ENCODE peak calls at places on chromosomes 11 and 22, in seven cellular contexts. W is Panc1, Q is suprapubic skin, D is spleen, E is sigmoid colon, P is HepG2, T is GM23338. B is an unnamed sample.

GRCh38 chr11:70483077-70483861 is 84.9 kb downstream of the CTTN start:
- DNase-seq in W (peak; percentile 58), T (peak; percentile 43), D (no peak), E (no peak), P (no peak), Q (no peak), B (no peak)

GRCh38 chr11:126816655-126817054 is 183.9 kb downstream of the KIRREL3 start:
- DNase-seq in Q (no peak), T (no peak), P (no peak), D (no peak), W (no peak), E (no peak), B (no peak)

GRCh38 chr22:26646158-26646557 is 11.2 kb upstream of the MIAT start:
- DNase-seq in W (no peak), P (no peak), Q (no peak), T (no peak), E (no peak), D (no peak), B (no peak)

GRCh38 chr22:41589260-41589600 is 410 bp downstream of the PMM1 start:
- DNase-seq in P (no peak), Q (no peak), W (no peak), D (no peak), T (peak; percentile 60), E (peak; percentile 75), B (no peak)

GRCh38 chr11:1796297-1797011 is 32.7 kb upstream of the CTSD start:
- DNase-seq in P (no peak), E (no peak), W (no peak), D (no peak), Q (no peak), T (peak; percentile 50), B (peak; percentile 27)

GRCh38 chr11:109026891-109027489 is 362.1 kb downstream of the DDX10 start:
- DNase-seq in Q (no peak), P (no peak), W (no peak), T (no peak), E (no peak), D (no peak), B (no peak)

GRCh38 chr11:111155021-111155420 is 90.5 kb upstream of the POU2AF2 start:
- DNase-seq in W (no peak), Q (no peak), D (no peak), E (no peak), T (no peak), P (no peak), B (no peak)

GRCh38 chr22:48440176-48440575 is 1387.5 kb downstream of the BRD1 start:
- DNase-seq in W (no peak), E (no peak), D (no peak), T (no peak), P (no peak), Q (no peak), B (no peak)

GRCh38 chr22:27774200-27774599 is 27.4 kb downstream of the MN1 start:
- DNase-seq in P (no peak), T (no peak), Q (no peak), D (no peak), W (no peak), E (no peak), B (no peak)

GRCh38 chr11:59221438-59221837 is 8.7 kb upstream of the MPEG1 start:
- DNase-seq in D (no peak), Q (no peak), P (no peak), W (no peak), T (no peak), E (no peak), B (no peak)

GRCh38 chr22:39215430-39216142 is 29.2 kb downstream of the PDGFB start:
- DNase-seq in W (no peak), P (no peak), T (peak; percentile 76), E (peak; percentile 29), D (peak; percentile 61), Q (peak; percentile 39), B (no peak)

DNA sequence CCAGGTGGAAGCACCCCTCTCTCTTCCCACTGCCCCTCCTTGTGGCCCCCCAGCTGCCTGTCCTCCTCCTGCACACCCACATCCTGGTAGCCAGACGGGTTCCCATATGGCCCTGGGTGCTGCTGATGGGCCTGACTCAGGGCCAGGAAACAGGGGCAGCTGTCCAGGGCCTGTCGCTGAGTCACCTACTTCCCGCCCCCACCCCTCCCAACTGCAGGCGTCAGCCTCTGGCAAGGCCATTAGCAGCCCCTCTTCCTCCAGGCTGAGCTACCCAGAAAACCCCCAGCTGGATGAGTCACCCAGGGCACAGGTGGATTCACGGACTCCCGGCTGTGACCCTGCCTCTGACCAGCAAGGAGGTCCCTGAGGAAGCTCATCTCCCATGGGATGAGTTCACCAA is 6.9 kb upstream of the GAL start:
- DNase-seq in Q (no peak), P (peak; percentile 51), D (no peak), T (peak; percentile 44), W (peak; percentile 30), E (peak; percentile 63), B (no peak)
- TF ChIP-seq POLR2AphosphoS5 in Q (no peak), P (no peak), D (no peak), T (no peak), W (no peak), E (peak; percentile 22), B (no peak)

GRCh38 chr22:43129426-43130425 is 13.5 kb downstream of the MCAT start:
- DNase-seq in T (no peak), W (no peak), Q (no peak), E (no peak), P (no peak), D (no peak), B (no peak)

GRCh38 chr22:43126506-43127165 is 16.1 kb downstream of the BIK start:
- DNase-seq in D (no peak), E (no peak), P (peak; percentile 65), W (no peak), T (no peak), Q (no peak), B (no peak)

GRCh38 chr22:43128928-43129424 is 14.2 kb downstream of the MCAT start:
- DNase-seq in P (no peak), Q (no peak), D (no peak), E (no peak), T (peak; percentile 39), W (no peak), B (no peak)

GRCh38 chr22:43127166-43127908 is 15.9 kb downstream of the MCAT start:
- DNase-seq in T (no peak), P (no peak), E (no peak), Q (no peak), D (no peak), W (no peak), B (no peak)

DNA sequence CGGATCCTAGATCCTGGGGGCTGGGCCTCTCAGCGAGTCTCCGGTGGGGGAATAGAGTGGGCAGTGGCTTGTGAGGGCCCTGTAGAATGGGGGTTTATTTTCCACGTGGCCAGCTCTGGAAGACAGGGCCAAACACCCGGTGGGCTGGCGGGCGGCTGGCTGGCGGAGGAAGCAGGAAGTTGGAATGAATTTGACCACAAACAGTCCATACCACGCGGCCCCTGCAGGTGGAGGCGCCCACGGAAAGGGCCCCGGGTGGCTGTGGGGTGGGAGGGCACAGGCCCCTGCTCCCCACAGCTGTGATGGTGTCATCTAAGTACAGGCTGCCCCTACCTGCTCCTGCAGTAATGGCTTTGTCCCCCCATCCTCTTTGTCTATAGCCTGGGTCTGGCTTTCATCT is 15.1 kb downstream of the MCAT start:
- DNase-seq in E (no peak), D (no peak), Q (no peak), T (no peak), W (no peak), P (no peak), B (no peak)
- H3K4me1 ChIP-seq in E (no peaks in the 10 kb centered on the region), D (no peaks in the 10 kb centered on the region), Q (peaks cover 19% of the 10 kb centered on the region), T (no peaks in the 10 kb centered on the region), W (peaks cover 4% of the 10 kb centered on the region), P (peaks cover 31% of the 10 kb centered on the region), B (peaks cover 8% of the 10 kb centered on the region)

DNA sequence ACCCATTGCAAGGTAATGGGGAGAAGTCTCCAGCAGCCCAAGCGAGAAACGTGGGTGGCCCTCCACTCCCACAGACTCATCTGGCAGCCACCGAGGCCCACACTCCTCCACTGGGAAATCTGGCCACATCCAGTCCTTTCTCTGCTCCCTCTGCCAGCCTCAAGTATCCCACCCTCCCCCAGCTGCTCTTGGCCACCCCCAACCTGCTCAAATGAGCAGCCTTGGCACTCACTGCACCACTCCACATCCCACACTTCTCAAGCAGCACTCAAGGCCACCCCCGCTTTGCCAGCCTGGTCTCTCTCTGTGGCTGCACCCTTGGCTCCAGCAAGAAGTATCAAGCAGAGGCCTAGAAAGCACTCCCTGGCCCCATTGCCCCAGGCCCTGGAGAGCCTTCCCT is 28.2 kb downstream of the SLC22A12 start:
- DNase-seq in D (no peak), E (no peak), W (no peak), P (no peak), T (no peak), Q (no peak), B (no peak)
- TF ChIP-seq POLR2AphosphoS5 in D (no peak), E (no peak), W (no peak), P (no peak), T (no peak), Q (no peak), B (no peak)

GRCh38 chr11:7520981-7521487 is 7.2 kb downstream of the PPFIBP2 start:
- DNase-seq in Q (no peak), W (no peak), T (no peak), E (no peak), D (no peak), P (no peak), B (no peak)

GRCh38 chr11:7520011-7520942 is 6.5 kb downstream of the PPFIBP2 start:
- DNase-seq in W (no peak), T (no peak), P (no peak), D (no peak), Q (no peak), E (no peak), B (no peak)

GRCh38 chr11:7516488-7516887 is 2.7 kb downstream of the PPFIBP2 start:
- DNase-seq in D (no peak), P (no peak), Q (no peak), W (no peak), E (no peak), T (no peak), B (no peak)

GRCh38 chr11:7522106-7522505 is 8.3 kb downstream of the PPFIBP2 start:
- DNase-seq in W (no peak), T (no peak), P (no peak), D (no peak), Q (no peak), E (no peak), B (no peak)

DNA sequence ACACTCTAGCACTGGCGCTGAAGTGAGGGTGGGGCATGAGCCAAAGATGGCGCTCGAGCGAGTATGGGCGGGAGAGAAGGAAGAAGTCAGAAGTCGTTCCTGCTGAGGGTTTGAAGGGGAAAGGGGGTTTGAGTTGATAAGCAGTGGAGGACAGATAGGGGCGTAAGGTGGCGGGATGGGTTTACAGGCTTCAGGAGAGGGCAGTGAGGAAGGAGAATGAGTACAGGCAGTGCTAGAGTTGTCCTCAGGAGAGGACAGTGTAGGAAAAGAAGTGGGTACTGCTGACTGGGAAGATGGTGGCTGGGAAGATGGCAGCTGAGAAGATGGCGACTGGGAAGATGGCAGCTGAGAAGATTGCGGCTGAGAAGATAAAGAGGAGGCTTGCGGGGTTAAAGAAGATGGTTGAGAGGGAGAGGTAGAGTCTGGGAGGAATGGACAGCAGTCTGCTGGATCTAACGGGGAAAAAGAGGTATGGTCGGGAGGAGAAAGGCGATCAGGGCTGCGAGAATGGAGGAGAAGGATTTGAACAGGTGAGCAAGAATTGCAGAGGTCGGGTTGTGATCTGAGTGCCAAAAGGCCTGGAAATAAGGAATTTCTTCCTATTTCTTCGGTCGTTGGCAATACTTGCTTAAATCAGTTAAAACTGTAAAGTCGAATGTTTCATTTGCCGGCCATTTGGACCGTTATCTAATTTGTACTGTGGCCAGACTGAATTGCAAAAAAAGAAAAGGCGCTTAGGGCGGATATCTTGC is 5.2 kb downstream of the PPFIBP2 start:
- DNase-seq in T (no peak), D (no peak), Q (no peak), P (no peak), E (no peak), W (no peak), B (no peak)
- H3K4me1 ChIP-seq in T (peaks cover 15% of the 10 kb centered on the region), D (peaks cover 56% of the 10 kb centered on the region), Q (peaks cover 56% of the 10 kb centered on the region), P (peaks cover 44% of the 10 kb centered on the region), E (peaks cover 10% of the 10 kb centered on the region), W (peaks cover 9% of the 10 kb centered on the region), B (no peaks in the 10 kb centered on the region)